ENCODE peak calls at places on chromosomes 4 and X, in five cellular contexts. One of them, this sample, is unnamed.

GRCh38 chrX:71107762-71108360 is 1.3 kb upstream of the CXorf65 start:
- DNase-seq in gastrocnemius medialis: no peak
- DNase-seq in uterus: no peak
- DNase-seq in endothelial cell of umbilical vein: no peak
- DNase-seq in lung: no peak
- DNase-seq in this sample: no peak

GRCh38 chr4:118076958-118077766 is 42.9 kb downstream of the NDST3 start:
- DNase-seq in gastrocnemius medialis: no peak
- DNase-seq in uterus: no peak
- DNase-seq in endothelial cell of umbilical vein: peak
- DNase-seq in lung: no peak
- DNase-seq in this sample: no peak

GRCh38 chr4:48653217-48654014 is 126.7 kb downstream of the FRYL start:
- DNase-seq in gastrocnemius medialis: peak
- DNase-seq in uterus: no peak
- DNase-seq in endothelial cell of umbilical vein: no peak
- DNase-seq in lung: no peak
- DNase-seq in this sample: peak

GRCh38 chr4:80265571-80266266 is 745 bp upstream of the FGF5 start:
- DNase-seq in gastrocnemius medialis: no peak
- DNase-seq in uterus: no peak
- DNase-seq in endothelial cell of umbilical vein: peak
- DNase-seq in lung: no peak
- DNase-seq in this sample: no peak

GRCh38 chr4:3041192-3042142 is 32.9 kb downstream of the HTT-AS start:
- DNase-seq in gastrocnemius medialis: peak
- DNase-seq in uterus: no peak
- DNase-seq in endothelial cell of umbilical vein: peak
- DNase-seq in lung: peak
- DNase-seq in this sample: peak

GRCh38 chr4:186708554-186708953 is 15.1 kb downstream of the FAT1 start:
- DNase-seq in gastrocnemius medialis: no peak
- DNase-seq in uterus: no peak
- DNase-seq in endothelial cell of umbilical vein: no peak
- DNase-seq in lung: no peak
- DNase-seq in this sample: no peak

GRCh38 chr4:79237836-79238235 is 88.0 kb downstream of the NAA11 start:
- DNase-seq in gastrocnemius medialis: no peak
- DNase-seq in uterus: no peak
- DNase-seq in endothelial cell of umbilical vein: no peak
- DNase-seq in lung: no peak
- DNase-seq in this sample: no peak

GRCh38 chr4:10554694-10555093 is 97.5 kb upstream of the ZNF518B start:
- DNase-seq in gastrocnemius medialis: peak
- DNase-seq in uterus: peak
- DNase-seq in endothelial cell of umbilical vein: peak
- DNase-seq in lung: peak
- DNase-seq in this sample: peak

GRCh38 chr4:180784940-180785339 is 1458.3 kb upstream of the TENM3 start:
- DNase-seq in gastrocnemius medialis: no peak
- DNase-seq in uterus: no peak
- DNase-seq in endothelial cell of umbilical vein: no peak
- DNase-seq in lung: no peak
- DNase-seq in this sample: no peak

GRCh38 chr4:114813961-114814360 is 215.4 kb downstream of the UGT8 start:
- DNase-seq in gastrocnemius medialis: no peak
- DNase-seq in uterus: no peak
- DNase-seq in endothelial cell of umbilical vein: no peak
- DNase-seq in lung: no peak
- DNase-seq in this sample: no peak

GRCh38 chr4:100721077-100721476 is 203.3 kb upstream of the EMCN start:
- DNase-seq in gastrocnemius medialis: no peak
- DNase-seq in uterus: no peak
- DNase-seq in endothelial cell of umbilical vein: no peak
- DNase-seq in lung: no peak
- DNase-seq in this sample: no peak

GRCh38 chr4:77854431-77855111 is 8.1 kb upstream of the MRPL1 start:
- DNase-seq in gastrocnemius medialis: no peak
- DNase-seq in uterus: no peak
- DNase-seq in endothelial cell of umbilical vein: peak
- DNase-seq in lung: no peak
- DNase-seq in this sample: no peak

GRCh38 chr4:89316187-89316586 is 8.6 kb upstream of the GPRIN3 start:
- DNase-seq in gastrocnemius medialis: no peak
- DNase-seq in uterus: no peak
- DNase-seq in endothelial cell of umbilical vein: peak
- DNase-seq in lung: no peak
- DNase-seq in this sample: no peak

GRCh38 chr4:187516224-187516623 is 479.3 kb upstream of the ZFP42 start:
- DNase-seq in gastrocnemius medialis: no peak
- DNase-seq in uterus: no peak
- DNase-seq in endothelial cell of umbilical vein: no peak
- DNase-seq in lung: no peak
- DNase-seq in this sample: no peak

GRCh38 chr4:169270156-169270809 is 473 bp downstream of the SH3RF1 start:
- DNase-seq in gastrocnemius medialis: peak
- DNase-seq in uterus: peak
- DNase-seq in endothelial cell of umbilical vein: peak
- DNase-seq in lung: peak
- DNase-seq in this sample: peak

GRCh38 chr4:95544433-95545103 is 4.2 kb downstream of the UNC5C start:
- DNase-seq in gastrocnemius medialis: no peak
- DNase-seq in uterus: no peak
- DNase-seq in endothelial cell of umbilical vein: no peak
- DNase-seq in lung: no peak
- DNase-seq in this sample: no peak

GRCh38 chr4:95546866-95547707 is 1.7 kb downstream of the UNC5C start:
- DNase-seq in gastrocnemius medialis: no peak
- DNase-seq in uterus: no peak
- DNase-seq in endothelial cell of umbilical vein: no peak
- DNase-seq in lung: no peak
- DNase-seq in this sample: no peak

GRCh38 chr4:95547708-95548471 is 883 bp downstream of the UNC5C start:
- DNase-seq in gastrocnemius medialis: no peak
- DNase-seq in uterus: peak
- DNase-seq in endothelial cell of umbilical vein: peak
- DNase-seq in lung: no peak
- DNase-seq in this sample: peak

GRCh38 chr4:95546236-95546635 is 2.5 kb downstream of the UNC5C start:
- DNase-seq in gastrocnemius medialis: no peak
- DNase-seq in uterus: no peak
- DNase-seq in endothelial cell of umbilical vein: no peak
- DNase-seq in lung: no peak
- DNase-seq in this sample: no peak

GRCh38 chr4:95545526-95545925 is 3.2 kb downstream of the UNC5C start:
- DNase-seq in gastrocnemius medialis: no peak
- DNase-seq in uterus: no peak
- DNase-seq in endothelial cell of umbilical vein: no peak
- DNase-seq in lung: no peak
- DNase-seq in this sample: no peak
- H3K27ac ChIP-seq in gastrocnemius medialis: no peak
- H3K27ac ChIP-seq in uterus: peak
- H3K27ac ChIP-seq in endothelial cell of umbilical vein: no peak
- H3K27ac ChIP-seq in lung: no peak
- H3K27ac ChIP-seq in this sample: peak

GRCh38 chrX:129748265-129748664 is 9.5 kb downstream of the XPNPEP2 start:
- DNase-seq in gastrocnemius medialis: peak
- DNase-seq in uterus: peak
- DNase-seq in endothelial cell of umbilical vein: no peak
- DNase-seq in lung: no peak
- DNase-seq in this sample: no peak
- H3K27ac ChIP-seq in gastrocnemius medialis: no peak
- H3K27ac ChIP-seq in uterus: peak
- H3K27ac ChIP-seq in endothelial cell of umbilical vein: no peak
- H3K27ac ChIP-seq in lung: no peak
- H3K27ac ChIP-seq in this sample: no peak

GRCh38 chr4:678331-678734 is 4.0 kb downstream of the MYL5 start:
- DNase-seq in gastrocnemius medialis: no peak
- DNase-seq in uterus: no peak
- DNase-seq in endothelial cell of umbilical vein: no peak
- DNase-seq in lung: no peak
- DNase-seq in this sample: no peak

GRCh38 chr4:678765-679481 is 4.6 kb downstream of the MYL5 start:
- DNase-seq in gastrocnemius medialis: no peak
- DNase-seq in uterus: no peak
- DNase-seq in endothelial cell of umbilical vein: no peak
- DNase-seq in lung: no peak
- DNase-seq in this sample: no peak

GRCh38 chr4:675980-676870 is 1.9 kb downstream of the MYL5 start:
- DNase-seq in gastrocnemius medialis: peak
- DNase-seq in uterus: no peak
- DNase-seq in endothelial cell of umbilical vein: no peak
- DNase-seq in lung: no peak
- DNase-seq in this sample: no peak

GRCh38 chr4:676871-677235 is 2.5 kb downstream of the MYL5 start:
- DNase-seq in gastrocnemius medialis: no peak
- DNase-seq in uterus: no peak
- DNase-seq in endothelial cell of umbilical vein: no peak
- DNase-seq in lung: no peak
- DNase-seq in this sample: no peak

DNA sequence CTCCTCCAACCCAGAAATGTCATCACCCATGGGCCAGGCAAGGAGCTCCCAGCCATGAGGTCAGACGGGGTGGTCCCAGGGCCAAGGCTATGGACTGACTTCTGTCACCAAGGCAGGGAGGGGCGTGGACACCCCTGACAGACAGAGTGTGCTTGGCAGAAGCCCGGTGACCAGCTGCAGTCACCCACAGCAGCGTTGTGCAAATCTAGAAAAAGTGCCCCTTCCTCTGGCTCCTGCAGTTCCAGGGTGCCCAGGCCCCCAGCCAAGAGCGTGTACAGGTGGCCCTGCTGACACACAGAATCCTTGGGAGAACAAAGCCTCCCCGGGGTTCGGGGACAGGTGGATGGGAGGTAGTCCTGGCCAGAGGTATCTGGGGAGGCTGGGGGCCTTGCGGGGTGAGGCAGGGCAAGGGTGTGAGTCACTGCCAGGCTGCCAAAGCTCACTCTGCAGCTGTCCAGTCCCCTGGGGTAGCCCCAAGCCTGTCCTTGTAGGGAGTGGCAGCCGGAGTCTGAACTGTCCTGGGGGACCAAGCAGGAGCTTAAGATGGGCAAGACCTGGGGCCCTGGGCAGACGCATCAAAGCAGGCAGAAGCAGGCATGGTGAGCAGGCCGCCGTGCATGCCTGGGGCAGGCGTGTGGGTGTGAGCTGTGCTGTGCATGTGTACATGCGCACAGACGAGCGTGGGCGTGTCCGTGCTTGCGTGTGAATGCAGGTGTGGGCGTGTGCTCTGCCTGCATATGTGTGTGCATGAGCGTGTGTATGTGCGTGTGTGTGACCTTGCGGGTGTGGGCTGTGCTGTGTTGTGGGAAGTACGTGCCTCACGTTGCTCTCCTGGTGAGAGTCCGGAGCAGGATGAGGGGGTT is 3.3 kb downstream of the MYL5 start:
- DNase-seq in gastrocnemius medialis: peak
- DNase-seq in uterus: no peak
- DNase-seq in endothelial cell of umbilical vein: no peak
- DNase-seq in lung: no peak
- DNase-seq in this sample: no peak
- H3K27ac ChIP-seq in gastrocnemius medialis: no peak
- H3K27ac ChIP-seq in uterus: no peak
- H3K27ac ChIP-seq in endothelial cell of umbilical vein: no peak
- H3K27ac ChIP-seq in lung: no peak
- H3K27ac ChIP-seq in this sample: no peak

GRCh38 chr4:41028392-41029076 is 185.8 kb downstream of the APBB2 start:
- DNase-seq in gastrocnemius medialis: peak
- DNase-seq in uterus: no peak
- DNase-seq in endothelial cell of umbilical vein: peak
- DNase-seq in lung: no peak
- DNase-seq in this sample: no peak

GRCh38 chr4:41026971-41027370 is 187.4 kb downstream of the APBB2 start:
- DNase-seq in gastrocnemius medialis: no peak
- DNase-seq in uterus: no peak
- DNase-seq in endothelial cell of umbilical vein: no peak
- DNase-seq in lung: no peak
- DNase-seq in this sample: no peak

GRCh38 chr4:41025824-41026223 is 188.5 kb downstream of the APBB2 start:
- DNase-seq in gastrocnemius medialis: no peak
- DNase-seq in uterus: no peak
- DNase-seq in endothelial cell of umbilical vein: no peak
- DNase-seq in lung: no peak
- DNase-seq in this sample: no peak

GRCh38 chr4:41024556-41025491 is 189.5 kb downstream of the APBB2 start:
- DNase-seq in gastrocnemius medialis: no peak
- DNase-seq in uterus: no peak
- DNase-seq in endothelial cell of umbilical vein: peak
- DNase-seq in lung: no peak
- DNase-seq in this sample: no peak

DNA sequence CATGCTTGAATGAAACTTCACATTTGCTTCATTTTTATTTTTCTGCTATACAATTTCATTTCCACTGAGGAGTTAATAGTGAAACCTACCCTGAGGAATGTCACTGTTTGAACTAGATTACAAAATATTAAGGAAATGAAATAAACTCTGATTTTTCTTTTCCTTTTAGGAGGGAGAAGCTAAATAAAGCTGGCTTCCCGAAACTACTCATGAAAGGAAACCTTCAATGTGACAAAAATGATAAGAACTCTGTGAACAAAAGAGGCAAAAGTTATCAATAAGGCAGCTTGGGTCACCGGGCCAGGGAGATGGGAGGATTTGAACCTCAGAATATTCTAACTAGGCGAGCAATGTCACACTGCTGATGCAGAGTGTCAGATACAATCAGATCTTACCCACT is 185.2 kb downstream of the APBB2 start:
- DNase-seq in gastrocnemius medialis: no peak
- DNase-seq in uterus: no peak
- DNase-seq in endothelial cell of umbilical vein: peak
- DNase-seq in lung: no peak
- DNase-seq in this sample: no peak
- H3K27ac ChIP-seq in gastrocnemius medialis: peak
- H3K27ac ChIP-seq in uterus: peak
- H3K27ac ChIP-seq in endothelial cell of umbilical vein: peak
- H3K27ac ChIP-seq in lung: peak
- H3K27ac ChIP-seq in this sample: no peak

DNA sequence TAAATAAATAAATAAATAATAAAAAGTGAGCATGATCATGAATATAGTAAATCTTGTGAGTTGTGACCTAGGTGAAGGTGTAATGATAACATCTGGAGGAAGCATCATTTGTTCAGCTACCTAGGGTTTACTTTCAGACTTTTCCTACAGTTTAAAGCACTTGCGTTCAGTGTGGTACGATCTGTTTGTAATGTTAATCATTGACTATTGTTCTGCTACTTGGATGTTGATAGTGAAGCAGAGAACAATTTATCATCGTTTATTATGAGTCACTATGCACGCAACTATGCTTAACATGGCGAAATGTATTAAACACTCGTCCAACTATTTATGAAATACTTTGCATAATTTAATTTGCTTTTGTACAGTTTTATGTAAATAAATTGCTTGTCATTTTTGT is 426.2 kb downstream of the PCDH7 start:
- DNase-seq in gastrocnemius medialis: no peak
- DNase-seq in uterus: no peak
- DNase-seq in endothelial cell of umbilical vein: no peak
- DNase-seq in lung: no peak
- DNase-seq in this sample: no peak
- H3K27ac ChIP-seq in gastrocnemius medialis: no peak
- H3K27ac ChIP-seq in uterus: no peak
- H3K27ac ChIP-seq in endothelial cell of umbilical vein: no peak
- H3K27ac ChIP-seq in lung: no peak
- H3K27ac ChIP-seq in this sample: no peak

This sample was measured in right atrium auricular region.